ENCODE peak calls at places on chromosomes 5 and 9, in nine cellular contexts. O is GM23248; F is stimulated activated CD4-positive, alpha-beta T cell treated with anti-CD3 and anti-CD28 coated beads, Interleukin-1b, Interleukin-23, amount 100 ng/mL, for 24 hours; C is NCI-H1694; N is fibroblast of the aortic adventitia; E is DMS 273 treated with DMSO at 0.1 percent for 48 hours; U is stimulated activated CD8-positive, alpha-beta memory T cell treated with anti-CD3 and anti-CD28 coated beads, Interleukin-4, amount 100 ng/mL, for 4 hours; J is memory B cell; G is hepatic stellate cell. V is an unnamed sample.

GRCh38 chr9:120730661-120731514 is 16.6 kb upstream of the MEGF9 start:
- DNase-seq in O (peak), F (no peak), C (no peak), N (peak), E (no peak), U (no peak), J (no peak), G (peak), V (no peak)

GRCh38 chr9:7780261-7780988 is 19.2 kb downstream of the DMAC1 start:
- DNase-seq in O (peak), F (no peak), C (no peak), N (peak), E (no peak), U (no peak), J (no peak), G (no peak), V (no peak)

GRCh38 chr9:81680006-81680405 is 9.3 kb downstream of the TLE1 start:
- DNase-seq in O (no peak), F (no peak), C (no peak), N (no peak), E (no peak), U (no peak), J (no peak), G (no peak), V (no peak)

GRCh38 chr5:167339205-167339604 is 952.2 kb upstream of the WWC1 start:
- DNase-seq in O (no peak), F (no peak), C (no peak), N (no peak), E (no peak), U (no peak), J (no peak), G (no peak), V (no peak)

GRCh38 chr9:114086607-114087006 is 8.5 kb upstream of the AMBP start:
- DNase-seq in O (no peak), F (no peak), C (no peak), N (no peak), E (no peak), U (no peak), J (no peak), G (no peak), V (no peak)

GRCh38 chr9:121483049-121483448 is 16.6 kb downstream of the GGTA1 start:
- DNase-seq in O (no peak), F (no peak), C (no peak), N (no peak), E (no peak), U (no peak), J (no peak), G (no peak), V (no peak)

GRCh38 chr5:134594797-134595457 is 37.7 kb downstream of the SAR1B start:
- DNase-seq in O (no peak), F (no peak), C (peak), N (no peak), E (peak), U (no peak), J (no peak), G (no peak), V (no peak)

GRCh38 chr5:164475339-164475977 is 970.0 kb downstream of the MAT2B start:
- DNase-seq in O (peak), F (no peak), C (peak), N (peak), E (no peak), U (no peak), J (peak), G (peak), V (peak)

GRCh38 chr5:169201597-169201996 is 99.3 kb downstream of the SLIT3 start:
- DNase-seq in O (peak), F (no peak), C (no peak), N (no peak), E (no peak), U (no peak), J (no peak), G (no peak), V (no peak)

GRCh38 chr9:107020040-107020530 is 157.1 kb downstream of the ZNF462 start:
- DNase-seq in O (peak), F (no peak), C (no peak), N (peak), E (no peak), U (no peak), J (no peak), G (peak), V (no peak)

GRCh38 chr9:128503870-128504269 is 649 bp upstream of the GLE1 start:
- DNase-seq in O (peak), F (no peak), C (no peak), N (no peak), E (no peak), U (no peak), J (no peak), G (peak), V (no peak)

GRCh38 chr5:154811239-154811638 is 39.2 kb downstream of the FAXDC2 start:
- DNase-seq in O (no peak), F (no peak), C (no peak), N (no peak), E (no peak), U (no peak), J (no peak), G (no peak), V (no peak)

GRCh38 chr5:40273936-40274335 is 405.8 kb upstream of the PTGER4 start:
- DNase-seq in O (no peak), F (no peak), C (no peak), N (no peak), E (no peak), U (no peak), J (no peak), G (no peak), V (no peak)

GRCh38 chr5:140357731-140358093 is 2.3 kb upstream of the SLC4A9 start:
- DNase-seq in O (peak), F (peak), C (peak), N (peak), E (peak), U (peak), J (peak), G (peak), V (peak)

GRCh38 chr5:27191786-27192505 is 153.6 kb upstream of the CDH9 start:
- DNase-seq in O (peak), F (no peak), C (no peak), N (no peak), E (no peak), U (no peak), J (no peak), G (no peak), V (no peak)

GRCh38 chr9:6355728-6356127 is 27.6 kb downstream of the TPD52L3 start:
- DNase-seq in O (peak), F (no peak), C (no peak), N (peak), E (no peak), U (no peak), J (no peak), G (peak), V (no peak)

GRCh38 chr5:149452007-149452664 is 73.0 kb upstream of the IL17B start:
- DNase-seq in O (peak), F (no peak), C (no peak), N (peak), E (no peak), U (no peak), J (no peak), G (peak), V (no peak)

GRCh38 chr5:43034591-43034968 is 5.5 kb downstream of the ANXA2R start:
- DNase-seq in O (no peak), F (no peak), C (no peak), N (no peak), E (no peak), U (no peak), J (no peak), G (no peak), V (no peak)

GRCh38 chr9:36832232-36832795 is 201.8 kb downstream of the PAX5 start:
- DNase-seq in O (no peak), F (no peak), C (no peak), N (no peak), E (no peak), U (no peak), J (no peak), G (no peak), V (no peak)

GRCh38 chr9:76351006-76351405 is 43.2 kb downstream of the RFK start:
- DNase-seq in O (no peak), F (no peak), C (no peak), N (no peak), E (no peak), U (no peak), J (no peak), G (no peak), V (no peak)

GRCh38 chr9:98094851-98095250 is 24.2 kb downstream of the TRIM14 start:
- DNase-seq in O (no peak), F (no peak), C (no peak), N (no peak), E (no peak), U (no peak), J (no peak), G (no peak), V (no peak)

GRCh38 chr9:123278361-123278760 is 10.0 kb upstream of the STRBP start:
- DNase-seq in O (no peak), F (no peak), C (no peak), N (no peak), E (no peak), U (no peak), J (no peak), G (no peak), V (no peak)

GRCh38 chr5:159902444-159903121 is 13.7 kb upstream of the ADRA1B start:
- DNase-seq in O (peak), F (no peak), C (no peak), N (no peak), E (no peak), U (no peak), J (no peak), G (no peak), V (no peak)

GRCh38 chr5:54764102-54764501 is 221.3 kb downstream of the ESM1 start:
- DNase-seq in O (no peak), F (no peak), C (no peak), N (no peak), E (no peak), U (no peak), J (no peak), G (no peak), V (no peak)

GRCh38 chr5:138065102-138065501 is 18.7 kb upstream of the WNT8A start:
- DNase-seq in O (no peak), F (no peak), C (no peak), N (no peak), E (no peak), U (no peak), J (no peak), G (no peak), V (no peak)